ENCODE peak calls at places on chromosomes 4 and X, in five cellular contexts. Z is hippocampal formation; O is suprapubic skin; G is stimulated activated naive B cell treated with anti-CD40 and anti-IgM and Interleukin-4, amounts not matched to agents 10 μg/mL and 1 μg/mL and 100 μg/mL, for 72 hours; K is nucleus accumbens. R is an unnamed sample.

GRCh38 chr4:81343046-81343445 is 128.0 kb upstream of the PRKG2 start:
- DNase-seq in Z (no peak), O (no peak), G (no peak), K (no peak), R (no peak)

GRCh38 chr4:47278631-47279030 is 184.9 kb downstream of the COMMD8 start:
- DNase-seq in Z (no peak), O (no peak), G (no peak), K (no peak), R (no peak)

GRCh38 chr4:121951570-121952110 is at the start of gene TRPC3:
- DNase-seq in Z (no peak), O (peak), G (peak), K (no peak), R (peak)

GRCh38 chr4:179927473-179927872 is 2315.7 kb upstream of the TENM3 start:
- DNase-seq in Z (no peak), O (no peak), G (no peak), K (no peak), R (no peak)

GRCh38 chr4:177235026-177235425 is 74.6 kb upstream of the NEIL3 start:
- DNase-seq in Z (no peak), O (no peak), G (no peak), K (no peak), R (no peak)

GRCh38 chr4:87981505-87981904 is 6.0 kb downstream of the SPP1 start:
- DNase-seq in Z (no peak), O (no peak), G (no peak), K (no peak), R (no peak)

GRCh38 chr4:109592367-109592766 is 32.3 kb downstream of the MCUB start:
- DNase-seq in Z (no peak), O (no peak), G (no peak), K (no peak), R (no peak)

GRCh38 chrX:30930143-30930542 is 41.1 kb upstream of the TAB3 start:
- DNase-seq in Z (no peak), O (no peak), G (no peak), K (no peak), R (no peak)

GRCh38 chrX:64975491-64975890 is 759 bp downstream of the ZC4H2 start:
- DNase-seq in Z (no peak), O (no peak), G (peak), K (peak), R (peak)

GRCh38 chr4:128661529-128661928 is 148.0 kb upstream of the JADE1 start:
- DNase-seq in Z (no peak), O (no peak), G (no peak), K (no peak), R (peak)

GRCh38 chr4:65302145-65302544 is 368.1 kb downstream of the EPHA5 start:
- DNase-seq in Z (no peak), O (no peak), G (no peak), K (no peak), R (no peak)

GRCh38 chrX:45454235-45454634 is 253.6 kb upstream of the DIPK2B start:
- DNase-seq in Z (no peak), O (no peak), G (no peak), K (no peak), R (no peak)

GRCh38 chr4:113574636-113575103 is 186.9 kb downstream of the CAMK2D start:
- DNase-seq in Z (no peak), O (no peak), G (no peak), K (no peak), R (peak)

GRCh38 chr4:41323706-41324105 is 67.0 kb downstream of the UCHL1 start:
- DNase-seq in Z (no peak), O (no peak), G (no peak), K (no peak), R (no peak)

GRCh38 chrX:140091276-140091886 is 126.1 kb upstream of the CXorf66 start:
- DNase-seq in Z (no peak), O (no peak), G (peak), K (peak), R (peak)

GRCh38 chr4:37685211-37685725 is 908 bp downstream of the RELL1 start:
- DNase-seq in Z (peak), O (no peak), G (no peak), K (no peak), R (peak)

GRCh38 chr4:74921490-74921889 is 11.4 kb upstream of the PARM1 start:
- DNase-seq in Z (no peak), O (no peak), G (no peak), K (no peak), R (no peak)

GRCh38 chr4:1231637-1232360 is 17.1 kb downstream of the CTBP1 start:
- DNase-seq in Z (no peak), O (no peak), G (no peak), K (no peak), R (no peak)

GRCh38 chr4:101122019-101122418 is 225.3 kb downstream of the PPP3CA start:
- DNase-seq in Z (no peak), O (no peak), G (no peak), K (no peak), R (no peak)

GRCh38 chr4:161554372-161554990 is 609.3 kb downstream of the FSTL5 start:
- DNase-seq in Z (no peak), O (no peak), G (no peak), K (no peak), R (no peak)

GRCh38 chr4:137674066-137674465 is 141.8 kb upstream of the PCDH18 start:
- DNase-seq in Z (no peak), O (no peak), G (no peak), K (no peak), R (no peak)

GRCh38 chr4:55397521-55398321 is 2.0 kb downstream of the TMEM165 start:
- DNase-seq in Z (peak), O (no peak), G (no peak), K (no peak), R (peak)

GRCh38 chr4:38795087-38795486 is 9.5 kb downstream of the TLR1 start:
- DNase-seq in Z (no peak), O (no peak), G (no peak), K (no peak), R (no peak)

GRCh38 chrX:6021316-6022091 is 207.2 kb downstream of the NLGN4X start:
- DNase-seq in Z (peak), O (no peak), G (peak), K (no peak), R (peak)

GRCh38 chrX:69503228-69503834 is 795 bp upstream of the NALF2 start:
- DNase-seq in Z (no peak), O (no peak), G (no peak), K (no peak), R (no peak)

GRCh38 chrX:9928083-9928482 is 39.1 kb upstream of the CLDN34 start:
- DNase-seq in Z (peak), O (no peak), G (no peak), K (peak), R (no peak)

GRCh38 chr4:107900067-107900466 is 31.3 kb upstream of the CYP2U1 start:
- DNase-seq in Z (no peak), O (no peak), G (no peak), K (no peak), R (no peak)

GRCh38 chrX:1598876-1599790 is 7.7 kb downstream of the AKAP17A start:
- DNase-seq in Z (no peak), O (peak), G (no peak), K (no peak), R (no peak)